ENCODE peak calls at places on chromosomes 13 and 19, in ten cellular contexts. U, D, B, I, L, T, W, S, N and Q are unnamed samples.

GRCh38 chr13:22812793-22813192 is 368.0 kb upstream of the SGCG start:
- DNase-seq in W (no peak), T (no peak), L (no peak), N (no peak), B (no peak), I (peak), S (no peak), U (no peak), D (no peak), Q (no peak)

GRCh38 chr19:7852851-7853759 is 21.1 kb downstream of the PRR36 start:
- DNase-seq in B (peak), S (peak), I (peak), N (peak), L (peak), T (peak), U (peak), D (peak), W (peak), Q (peak)

GRCh38 chr19:4391701-4392543 is 8.4 kb downstream of the SH3GL1 start:
- DNase-seq in L (no peak), T (peak), U (peak), W (no peak), D (no peak), I (peak), B (peak), S (peak), N (no peak), Q (no peak)

GRCh38 chr13:24075137-24075975 is 85.2 kb upstream of the SPATA13 start:
- DNase-seq in L (no peak), I (no peak), D (no peak), U (peak), N (no peak), B (peak), T (peak), S (no peak), W (no peak), Q (no peak)

GRCh38 chr13:106416645-106417044 is 118.8 kb downstream of the EFNB2 start:
- DNase-seq in W (no peak), I (no peak), L (no peak), B (no peak), N (no peak), U (no peak), D (no peak), T (no peak), S (no peak), Q (no peak)

GRCh38 chr13:45783346-45784043 is 68.1 kb downstream of the SIAH3 start:
- DNase-seq in D (no peak), W (no peak), I (no peak), B (no peak), U (no peak), S (no peak), N (no peak), T (no peak), L (no peak), Q (no peak)

GRCh38 chr19:34454685-34455084 is 26.5 kb downstream of the UBA2 start:
- DNase-seq in L (no peak), N (no peak), U (no peak), T (no peak), D (no peak), B (no peak), S (no peak), I (no peak), W (no peak), Q (no peak)

GRCh38 chr19:17448190-17448967 is at the start of gene TMEM221:
- DNase-seq in I (peak), T (no peak), D (peak), W (peak), S (peak), N (peak), B (no peak), U (no peak), L (peak), Q (peak)

GRCh38 chr19:7575426-7576040 is 20.1 kb upstream of the CAMSAP3 start:
- DNase-seq in N (no peak), D (no peak), I (no peak), L (no peak), U (peak), T (no peak), B (no peak), W (no peak), S (no peak), Q (no peak)

GRCh38 chr19:4877753-4878490 is 10.5 kb upstream of the PLIN3 start:
- DNase-seq in L (no peak), W (no peak), U (no peak), N (no peak), S (no peak), I (peak), B (no peak), T (no peak), D (no peak), Q (peak)

GRCh38 chr19:3710265-3710812 is 2.2 kb downstream of the TJP3 start:
- DNase-seq in S (no peak), L (peak), U (peak), D (no peak), I (peak), W (no peak), B (peak), T (peak), N (no peak), Q (no peak)

GRCh38 chr13:30618938-30619289 is 1.2 kb downstream of the USPL1 start:
- DNase-seq in B (no peak), T (no peak), W (no peak), I (no peak), U (no peak), S (no peak), N (no peak), L (no peak), D (no peak), Q (no peak)

GRCh38 chr13:28655566-28655965 is 3.4 kb upstream of the POMP start:
- DNase-seq in B (peak), U (peak), S (no peak), T (peak), L (no peak), I (no peak), W (no peak), D (no peak), N (no peak), Q (no peak)

GRCh38 chr19:41698746-41699230 is 9.6 kb upstream of the CEACAM5 start:
- DNase-seq in U (no peak), D (no peak), W (peak), I (no peak), L (no peak), T (no peak), B (no peak), N (no peak), S (no peak), Q (no peak)

GRCh38 chr13:19618925-19619324 is 14.5 kb upstream of the MPHOSPH8 start:
- DNase-seq in D (no peak), B (peak), W (peak), U (peak), T (peak), N (peak), L (no peak), I (no peak), S (no peak), Q (peak)

DNA sequence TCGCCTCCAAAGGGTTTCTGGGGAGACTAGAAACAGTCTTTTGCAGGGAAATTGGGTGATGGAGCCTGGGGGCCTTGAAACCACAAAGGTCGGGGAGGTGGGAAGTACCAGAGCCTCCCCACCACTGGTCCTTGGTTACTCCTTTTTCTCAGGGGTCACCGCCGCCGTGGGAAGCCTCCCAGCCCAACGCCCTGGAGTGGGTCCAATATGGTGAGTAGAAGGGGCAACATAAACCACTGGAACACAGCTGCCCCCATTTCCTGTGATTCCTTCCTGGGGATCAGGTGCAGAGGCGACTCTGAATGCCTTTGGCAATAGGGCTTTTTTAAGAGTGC is 5.8 kb downstream of the PGLYRP1 start:
- DNase-seq in B (no peak), D (no peak), N (no peak), S (no peak), W (no peak), U (no peak), L (no peak), I (no peak), T (no peak), Q (no peak)
- TF ChIP-seq CTCF in B (no peak), D (peak), N (peak), S (no peak), W (no peak), U (no peak), L (no peak), I (peak), T (no peak), Q (no peak)

GRCh38 chr13:84574851-84575250 is 692.6 kb upstream of the SLITRK1 start:
- DNase-seq in D (no peak), I (no peak), S (no peak), U (peak), B (peak), L (no peak), N (no peak), W (no peak), T (peak), Q (no peak)
- TF ChIP-seq CTCF in D (no peak), I (peak), S (no peak), U (peak), B (peak), L (peak), N (peak), W (no peak), T (peak), Q (no peak)

GRCh38 chr13:113220877-113221276 is 11.5 kb downstream of the CUL4A start:
- DNase-seq in U (peak), T (peak), W (no peak), L (no peak), N (peak), S (no peak), D (peak), B (no peak), I (peak), Q (no peak)
- TF ChIP-seq CTCF in U (peak), T (peak), W (no peak), L (peak), N (peak), S (no peak), D (peak), B (peak), I (peak), Q (no peak)

DNA sequence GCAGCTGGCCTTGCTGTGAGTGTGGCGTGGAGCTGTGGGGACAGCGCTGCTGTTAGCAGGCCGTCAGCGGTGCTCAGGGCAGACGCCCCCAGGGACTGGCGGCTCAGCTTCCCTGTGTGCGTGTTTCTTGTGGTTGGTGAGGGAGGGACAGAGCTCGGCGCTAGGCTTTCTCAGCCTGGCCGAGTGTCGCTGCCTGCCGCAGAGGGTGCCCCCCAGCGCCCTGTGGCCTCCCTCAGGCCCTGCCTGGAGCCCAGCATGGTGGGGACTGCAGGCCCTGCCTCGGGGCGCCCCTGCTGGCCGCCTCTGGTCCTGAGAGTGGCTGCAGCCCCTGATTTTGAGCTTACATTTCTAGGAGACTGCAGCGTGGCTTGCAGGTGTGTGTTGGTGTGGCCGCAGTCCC is 35.5 kb downstream of the DOT1L start:
- DNase-seq in D (no peak), U (no peak), W (peak), S (no peak), N (peak), I (no peak), B (no peak), L (peak), T (no peak), Q (peak)
- TF ChIP-seq CTCF in D (no peak), U (no peak), W (peak), S (no peak), N (peak), I (peak), B (peak), L (peak), T (no peak), Q (peak)

DNA sequence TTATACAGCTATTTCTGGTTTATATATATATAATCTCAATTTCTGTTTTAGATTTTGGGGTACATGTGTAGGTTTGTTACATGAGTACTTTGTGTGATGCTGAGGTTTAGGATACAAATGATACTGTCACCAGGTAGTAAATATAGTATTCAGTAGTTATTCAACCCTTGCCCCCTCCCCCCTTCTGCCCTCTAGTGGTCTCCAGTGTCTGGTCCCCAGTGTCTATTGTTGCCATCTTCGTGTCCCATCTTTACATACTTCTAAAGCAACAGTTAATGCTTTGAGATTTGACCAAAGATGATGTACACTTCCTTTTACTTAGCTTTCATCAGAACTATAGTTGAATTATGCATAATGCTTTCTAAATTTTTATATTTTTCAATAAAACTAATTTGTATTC is 1623.4 kb upstream of the PRR20A start:
- DNase-seq in W (no peak), L (no peak), I (no peak), U (no peak), N (peak), D (no peak), S (no peak), B (no peak), T (no peak), Q (no peak)
- TF ChIP-seq CTCF in W (no peak), L (no peak), I (no peak), U (peak), N (peak), D (no peak), S (no peak), B (no peak), T (no peak), Q (no peak)

DNA sequence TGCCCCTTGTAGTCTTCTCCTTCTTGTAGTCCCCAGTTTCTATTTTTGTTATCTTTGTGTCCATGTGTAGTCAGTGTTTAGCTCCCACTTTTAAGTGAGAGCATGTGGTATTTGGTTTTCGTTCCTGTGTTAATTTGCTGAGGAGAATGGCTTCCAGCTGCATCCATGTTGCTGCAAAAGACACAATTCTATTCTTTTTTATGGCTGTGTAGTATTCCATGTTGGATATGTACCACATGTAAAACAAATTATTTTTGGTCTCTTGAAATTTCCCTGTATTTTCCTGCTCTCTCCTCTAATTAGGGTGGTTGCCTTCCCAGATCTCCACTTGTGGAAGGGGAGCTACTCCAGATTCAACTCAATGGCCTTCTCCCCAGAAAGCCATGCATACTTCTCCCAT is 813.8 kb downstream of the UQCRFS1 start:
- DNase-seq in B (no peak), T (no peak), S (no peak), I (no peak), L (no peak), U (no peak), D (no peak), N (no peak), W (no peak), Q (no peak)
- TF ChIP-seq CTCF in B (no peak), T (no peak), S (no peak), I (no peak), L (no peak), U (no peak), D (no peak), N (no peak), W (no peak), Q (no peak)